ENCODE peak calls at places on chromosomes 11 and 22, in ten cellular contexts. C is hepatocyte, R is IMR-90, W is transverse colon, B is left ventricle myocardium inferior, H is psoas muscle, K is spleen, L is heart right ventricle, D is WERI-Rb-1, X is body of pancreas. I is an unnamed sample.

GRCh38 chr11:65793144-65793581 is 6.3 kb downstream of the OVOL1 start:
- DNase-seq in C (peak; percentile 10), R (no peak), W (peak; percentile 88), B (no peak), H (no peak), K (no peak), L (no peak), D (no peak), X (peak; percentile 97), I (no peak)

GRCh38 chr11:133961890-133962289 is 5.1 kb upstream of the IGSF9B start:
- DNase-seq in C (no peak), R (no peak), W (no peak), B (no peak), H (no peak), K (no peak), L (no peak), D (no peak), X (no peak), I (no peak)

GRCh38 chr11:108368134-108368533 is 99.2 kb downstream of the C11orf65 start:
- DNase-seq in C (no peak), R (peak; percentile 20), W (no peak), B (no peak), H (no peak), K (no peak), L (no peak), D (no peak), X (no peak), I (no peak)

GRCh38 chr11:130727715-130728114 is 188.6 kb downstream of the SNX19 start:
- DNase-seq in C (no peak), R (no peak), W (no peak), B (no peak), H (no peak), K (no peak), L (no peak), D (no peak), X (no peak), I (no peak)

GRCh38 chr11:66126064-66126463 is 56.0 kb downstream of the PACS1 start:
- DNase-seq in C (no peak), R (no peak), W (no peak), B (no peak), H (no peak), K (no peak), L (no peak), D (no peak), X (no peak), I (no peak)

GRCh38 chr22:49770454-49771265 is 57.0 kb downstream of the BRD1 start:
- DNase-seq in C (no peak), R (no peak), W (no peak), B (peak; percentile 9), H (peak; percentile 10), K (peak; percentile 69), L (no peak), D (no peak), X (no peak), I (no peak)

GRCh38 chr11:1161410-1162152 is 3.8 kb downstream of the MUC5AC start:
- DNase-seq in C (no peak), R (no peak), W (peak; percentile 3), B (peak; percentile 12), H (peak; percentile 10), K (peak; percentile 65), L (no peak), D (no peak), X (no peak), I (no peak)

GRCh38 chr11:97361812-97362378 is 972.1 kb downstream of the JRKL start:
- DNase-seq in C (peak; percentile 4), R (no peak), W (no peak), B (no peak), H (no peak), K (no peak), L (no peak), D (no peak), X (no peak), I (no peak)

GRCh38 chr11:120279490-120279889 is 39.5 kb downstream of the POU2F3 start:
- DNase-seq in C (no peak), R (no peak), W (no peak), B (no peak), H (no peak), K (no peak), L (no peak), D (no peak), X (no peak), I (no peak)

DNA sequence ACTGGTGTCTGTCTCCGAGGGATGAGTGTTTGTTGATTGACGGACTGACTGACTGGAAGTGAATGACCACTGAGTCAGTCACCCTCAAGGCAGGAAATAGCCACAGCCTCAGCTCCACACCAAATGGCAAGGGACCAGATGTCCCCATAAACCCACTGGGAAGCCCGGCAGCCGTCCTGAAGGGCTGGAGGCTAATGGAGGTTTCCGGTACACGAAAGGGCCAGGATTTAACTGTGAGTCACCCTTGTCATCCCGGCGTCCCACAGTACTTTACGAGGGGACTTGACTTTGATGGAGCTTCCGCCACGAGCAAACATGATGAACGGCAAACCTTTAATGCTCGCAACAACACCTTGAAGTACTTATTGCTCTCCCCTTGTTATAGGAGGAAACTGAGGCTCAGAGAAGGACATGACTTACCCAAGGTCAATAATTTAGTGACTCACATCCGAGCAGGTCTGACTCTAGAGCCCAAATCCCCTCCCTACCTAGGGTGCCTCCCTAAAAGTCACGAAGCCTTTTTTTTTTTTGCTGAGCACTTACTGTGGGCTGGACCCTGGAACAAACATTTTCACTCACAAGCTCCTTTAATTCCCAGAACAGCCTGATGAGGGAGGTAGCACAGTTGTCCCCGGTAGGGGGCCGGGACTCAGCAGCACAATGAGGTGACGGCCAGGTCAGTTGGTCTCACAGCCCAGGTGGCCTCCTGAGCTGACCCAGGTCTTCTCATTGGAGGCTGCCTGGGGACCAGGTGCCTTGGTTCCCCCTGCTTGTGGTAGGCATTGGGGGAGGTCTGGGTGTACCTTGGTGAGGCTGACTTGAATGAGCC is 25.2 kb upstream of the GCAT start:
- DNase-seq in C (no peak), R (peak; percentile 44), W (no peak), B (no peak), H (no peak), K (no peak), L (no peak), D (peak; percentile 48), X (no peak), I (no peak)
- TF ChIP-seq CTCF in C (no peak), R (no peak), W (no peak), B (no peak), H (no peak), K (no peak), L (no peak), D (peak; percentile 51), X (no peak), I (no peak)

GRCh38 chr11:75031771-75032549 is 43.2 kb downstream of the NEU3 start:
- DNase-seq in C (peak; percentile 88), R (peak; percentile 78), W (peak; percentile 80), B (peak; percentile 70), H (peak; percentile 76), K (peak; percentile 85), L (peak; percentile 70), D (peak; percentile 91), X (peak; percentile 74), I (peak; percentile 85)
- H3K27ac ChIP-seq in C (peak overlapping the region; percentile 3), R (peak overlapping the region; percentile 36), W (no peak overlapping the region), B (no peak overlapping the region), H (no peak overlapping the region), K (no peak overlapping the region), L (no peak overlapping the region), D (no peak overlapping the region), X (no peak overlapping the region), I (no peak overlapping the region)

GRCh38 chr11:55172734-55173415 is 89.1 kb upstream of the TRIM48 start:
- DNase-seq in C (no peak), R (no peak), W (no peak), B (no peak), H (no peak), K (peak; percentile 24), L (no peak), D (no peak), X (peak; percentile 5), I (no peak)
- H3K9me3 ChIP-seq in C (peaks cover 5% of the 10 kb centered on the region), R (peaks cover 4% of the 10 kb centered on the region), W (peaks cover 35% of the 10 kb centered on the region), B (peaks cover 96% of the 10 kb centered on the region), H (peaks cover 17% of the 10 kb centered on the region), K (peaks cover 94% of the 10 kb centered on the region), L (peaks cover 67% of the 10 kb centered on the region), D (no peaks in the 10 kb centered on the region), X (no peaks in the 10 kb centered on the region), I (no peaks in the 10 kb centered on the region)

DNA sequence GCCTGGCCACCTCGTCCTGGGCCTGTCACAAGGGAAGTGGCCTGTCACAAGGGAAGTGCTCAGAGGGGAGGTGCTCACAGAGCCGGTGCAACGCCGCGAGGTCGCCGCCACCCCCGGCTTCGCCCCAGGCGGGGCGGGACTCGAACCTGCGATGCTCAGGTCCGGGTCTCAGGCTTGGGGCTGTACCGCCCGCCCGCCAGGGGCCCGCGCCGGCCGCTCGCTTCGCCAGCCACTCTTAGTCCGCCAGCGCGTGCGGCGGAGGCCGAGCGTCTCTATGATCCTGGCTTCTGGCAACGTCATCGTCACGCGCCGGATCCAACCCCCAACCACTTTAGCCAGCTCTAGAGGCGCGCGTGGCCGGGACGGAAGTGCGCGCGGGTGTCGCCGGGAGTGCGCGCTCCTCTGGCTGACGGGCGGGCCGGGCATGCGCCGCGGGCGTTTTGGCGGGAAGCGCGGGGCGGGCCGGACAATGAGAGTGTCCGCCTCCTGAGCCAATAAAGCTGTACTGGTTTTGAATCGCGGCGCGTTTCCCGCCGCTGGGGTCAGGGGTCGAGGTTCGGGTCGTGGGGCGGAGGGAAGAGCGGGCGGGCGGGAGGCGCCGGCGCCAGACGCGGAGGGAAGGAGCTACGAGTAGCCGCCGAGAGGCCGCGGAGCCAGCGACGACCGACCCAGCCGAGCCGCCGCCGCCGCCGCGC is at the start of gene TRMT2A:
- DNase-seq in C (peak; percentile 99), R (peak; percentile 98), W (peak; percentile 98), B (peak; percentile 99), H (peak; percentile 99), K (peak; percentile 100), L (peak; percentile 97), D (peak; percentile 97), X (peak; percentile 98), I (peak; percentile 99)
- TF ChIP-seq CTCF in C (peak; percentile 34), R (peak; percentile 38), W (peak; percentile 15), B (peak; percentile 31), H (no peak), K (peak; percentile 58), L (no peak), D (no peak), X (peak; percentile 22), I (no peak)

GRCh38 chr22:40418366-40419201 is 48.2 kb downstream of the SGSM3 start:
- DNase-seq in C (no peak), R (peak; percentile 56), W (peak; percentile 32), B (peak; percentile 29), H (no peak), K (peak; percentile 84), L (peak; percentile 33), D (peak; percentile 83), X (no peak), I (no peak)

GRCh38 chr22:40417041-40417440 is 46.6 kb downstream of the SGSM3 start:
- DNase-seq in C (no peak), R (no peak), W (no peak), B (no peak), H (no peak), K (peak; percentile 70), L (no peak), D (no peak), X (no peak), I (no peak)

GRCh38 chr22:40416636-40417035 is 46.2 kb downstream of the SGSM3 start:
- DNase-seq in C (no peak), R (no peak), W (no peak), B (no peak), H (no peak), K (peak; percentile 72), L (no peak), D (no peak), X (no peak), I (no peak)

GRCh38 chr22:40416267-40416570 is 45.8 kb downstream of the SGSM3 start:
- DNase-seq in C (no peak), R (no peak), W (no peak), B (no peak), H (no peak), K (peak; percentile 75), L (no peak), D (no peak), X (no peak), I (no peak)

GRCh38 chr22:40417881-40418280 is 47.5 kb downstream of the SGSM3 start:
- DNase-seq in C (no peak), R (no peak), W (no peak), B (peak; percentile 13), H (no peak), K (peak; percentile 73), L (no peak), D (no peak), X (no peak), I (no peak)
- H3K27ac ChIP-seq in C (no peak overlapping the region), R (no peak overlapping the region), W (no peak overlapping the region), B (no peak overlapping the region), H (no peak overlapping the region), K (peak overlapping the region; percentile 79), L (no peak overlapping the region), D (peak overlapping the region; percentile 51), X (no peak overlapping the region), I (no peak overlapping the region)

I was measured in testis.